ENCODE peak calls at places on chromosomes 7 and 10, in nine cellular contexts. One of them, this sample, is unnamed.

GRCh38 chr7:73768661-73769480 is 1.2 kb downstream of the CLDN3 start:
- DNase-seq in activated CD4-positive, CD25-positive, alpha-beta regulatory T cell: no peak
- DNase-seq in kidney epithelial cell: no peak
- DNase-seq in stimulated activated CD4-positive, alpha-beta T cell treated with anti-CD3 and anti-CD28 coated beads, Interleukin-1b, Interleukin-23, amount 100 ng/mL, for 24 hours: no peak
- DNase-seq in activated naive CD8-positive, alpha-beta T cell treated with anti-CD3 and anti-CD28 coated beads for 36 hours: no peak
- DNase-seq in naive thymus-derived CD8-positive, alpha-beta T cell: no peak
- DNase-seq in cardiac fibroblast: no peak
- DNase-seq in frontal cortex: no peak
- DNase-seq in progenitor cell of endocrine pancreas: no peak
- DNase-seq in this sample: no peak

GRCh38 chr7:130227883-130228575 is 20.4 kb downstream of the SSMEM1 start:
- DNase-seq in stimulated activated CD4-positive, alpha-beta T cell treated with anti-CD3 and anti-CD28 coated beads, Interleukin-1b, Interleukin-23, amount 100 ng/mL, for 24 hours: no peak
- DNase-seq in activated naive CD8-positive, alpha-beta T cell treated with anti-CD3 and anti-CD28 coated beads for 36 hours: no peak
- DNase-seq in frontal cortex: no peak
- DNase-seq in kidney epithelial cell: no peak
- DNase-seq in activated CD4-positive, CD25-positive, alpha-beta regulatory T cell: no peak
- DNase-seq in cardiac fibroblast: no peak
- DNase-seq in naive thymus-derived CD8-positive, alpha-beta T cell: no peak
- DNase-seq in progenitor cell of endocrine pancreas: no peak
- DNase-seq in this sample: no peak

GRCh38 chr10:6409982-6410694 is 169.9 kb downstream of the PRKCQ start:
- DNase-seq in activated naive CD8-positive, alpha-beta T cell treated with anti-CD3 and anti-CD28 coated beads for 36 hours: no peak
- DNase-seq in progenitor cell of endocrine pancreas: no peak
- DNase-seq in naive thymus-derived CD8-positive, alpha-beta T cell: peak
- DNase-seq in stimulated activated CD4-positive, alpha-beta T cell treated with anti-CD3 and anti-CD28 coated beads, Interleukin-1b, Interleukin-23, amount 100 ng/mL, for 24 hours: no peak
- DNase-seq in kidney epithelial cell: no peak
- DNase-seq in cardiac fibroblast: peak
- DNase-seq in activated CD4-positive, CD25-positive, alpha-beta regulatory T cell: no peak
- DNase-seq in frontal cortex: peak
- DNase-seq in this sample: no peak

GRCh38 chr7:77266162-77266807 is 66.7 kb upstream of the FGL2 start:
- DNase-seq in progenitor cell of endocrine pancreas: no peak
- DNase-seq in naive thymus-derived CD8-positive, alpha-beta T cell: no peak
- DNase-seq in kidney epithelial cell: no peak
- DNase-seq in activated naive CD8-positive, alpha-beta T cell treated with anti-CD3 and anti-CD28 coated beads for 36 hours: no peak
- DNase-seq in cardiac fibroblast: no peak
- DNase-seq in frontal cortex: no peak
- DNase-seq in activated CD4-positive, CD25-positive, alpha-beta regulatory T cell: no peak
- DNase-seq in stimulated activated CD4-positive, alpha-beta T cell treated with anti-CD3 and anti-CD28 coated beads, Interleukin-1b, Interleukin-23, amount 100 ng/mL, for 24 hours: no peak
- DNase-seq in this sample: no peak

GRCh38 chr7:954330-955238 is at the start of gene ADAP1:
- DNase-seq in activated CD4-positive, CD25-positive, alpha-beta regulatory T cell: no peak
- DNase-seq in progenitor cell of endocrine pancreas: peak
- DNase-seq in activated naive CD8-positive, alpha-beta T cell treated with anti-CD3 and anti-CD28 coated beads for 36 hours: peak
- DNase-seq in stimulated activated CD4-positive, alpha-beta T cell treated with anti-CD3 and anti-CD28 coated beads, Interleukin-1b, Interleukin-23, amount 100 ng/mL, for 24 hours: no peak
- DNase-seq in cardiac fibroblast: peak
- DNase-seq in frontal cortex: peak
- DNase-seq in kidney epithelial cell: no peak
- DNase-seq in naive thymus-derived CD8-positive, alpha-beta T cell: peak
- DNase-seq in this sample: no peak

GRCh38 chr7:112510032-112510742 is 29.4 kb downstream of the LSMEM1 start:
- DNase-seq in activated naive CD8-positive, alpha-beta T cell treated with anti-CD3 and anti-CD28 coated beads for 36 hours: peak
- DNase-seq in naive thymus-derived CD8-positive, alpha-beta T cell: no peak
- DNase-seq in activated CD4-positive, CD25-positive, alpha-beta regulatory T cell: no peak
- DNase-seq in cardiac fibroblast: peak
- DNase-seq in stimulated activated CD4-positive, alpha-beta T cell treated with anti-CD3 and anti-CD28 coated beads, Interleukin-1b, Interleukin-23, amount 100 ng/mL, for 24 hours: no peak
- DNase-seq in progenitor cell of endocrine pancreas: no peak
- DNase-seq in frontal cortex: no peak
- DNase-seq in kidney epithelial cell: no peak
- DNase-seq in this sample: no peak

GRCh38 chr7:111312966-111313365 is 222.0 kb downstream of the LRRN3 start:
- DNase-seq in frontal cortex: no peak
- DNase-seq in kidney epithelial cell: no peak
- DNase-seq in stimulated activated CD4-positive, alpha-beta T cell treated with anti-CD3 and anti-CD28 coated beads, Interleukin-1b, Interleukin-23, amount 100 ng/mL, for 24 hours: no peak
- DNase-seq in progenitor cell of endocrine pancreas: no peak
- DNase-seq in naive thymus-derived CD8-positive, alpha-beta T cell: no peak
- DNase-seq in activated CD4-positive, CD25-positive, alpha-beta regulatory T cell: no peak
- DNase-seq in activated naive CD8-positive, alpha-beta T cell treated with anti-CD3 and anti-CD28 coated beads for 36 hours: no peak
- DNase-seq in cardiac fibroblast: peak
- DNase-seq in this sample: no peak

GRCh38 chr10:121595806-121596667 is 2.2 kb downstream of the FGFR2 start:
- DNase-seq in cardiac fibroblast: no peak
- DNase-seq in stimulated activated CD4-positive, alpha-beta T cell treated with anti-CD3 and anti-CD28 coated beads, Interleukin-1b, Interleukin-23, amount 100 ng/mL, for 24 hours: no peak
- DNase-seq in progenitor cell of endocrine pancreas: no peak
- DNase-seq in kidney epithelial cell: no peak
- DNase-seq in activated CD4-positive, CD25-positive, alpha-beta regulatory T cell: no peak
- DNase-seq in naive thymus-derived CD8-positive, alpha-beta T cell: no peak
- DNase-seq in frontal cortex: no peak
- DNase-seq in activated naive CD8-positive, alpha-beta T cell treated with anti-CD3 and anti-CD28 coated beads for 36 hours: no peak
- DNase-seq in this sample: no peak

This sample was measured in H1.